ENCODE peak calls at places on chromosome 2, in five cellular contexts. Y is HEK293T, U is colonic mucosa, Z is HCEC 1CT, R is prostate gland. K is an unnamed sample.

GRCh38 chr2:127164761-127165538 is 55.1 kb downstream of the CYP27C1 start:
- DNase-seq in Z (no peak), U (no peak), Y (no peak), R (no peak), K (no peak)

GRCh38 chr2:169360984-169361705 is 1.2 kb downstream of the LRP2 start:
- DNase-seq in Y (peak; percentile 47), U (no peak), R (no peak), Z (no peak), K (peak; percentile 70)

GRCh38 chr2:232260075-232260474 is 118.5 kb upstream of the ALPP start:
- DNase-seq in Y (no peak), R (no peak), U (no peak), Z (peak; percentile 89), K (no peak)

GRCh38 chr2:29014811-29015414 is 33.8 kb downstream of the TOGARAM2 start:
- DNase-seq in Y (no peak), R (no peak), U (peak; percentile 37), Z (no peak), K (no peak)

GRCh38 chr2:28630341-28630740 is 121.3 kb upstream of the PPP1CB start:
- DNase-seq in Y (no peak), U (no peak), Z (no peak), R (no peak), K (no peak)

GRCh38 chr2:128380061-128380889 is 61.6 kb upstream of the HS6ST1 start:
- DNase-seq in Z (no peak), Y (no peak), R (no peak), U (no peak), K (no peak)

GRCh38 chr2:191907091-191907490 is 60.2 kb upstream of the CAVIN2 start:
- DNase-seq in U (no peak), Z (peak; percentile 8), Y (no peak), R (no peak), K (no peak)

GRCh38 chr2:101383016-101383541 is 4.2 kb downstream of the CREG2 start:
- DNase-seq in U (no peak), R (no peak), Y (no peak), Z (no peak), K (no peak)

GRCh38 chr2:238467772-238468171 is 41.0 kb downstream of the ASB1 start:
- DNase-seq in Z (peak; percentile 34), Y (no peak), U (no peak), R (no peak), K (no peak)

GRCh38 chr2:161136696-161137324 is 23.4 kb upstream of the TANK start:
- DNase-seq in Z (peak; percentile 73), Y (no peak), U (no peak), R (no peak), K (no peak)

GRCh38 chr2:111705711-111706323 is 178.2 kb downstream of the ANAPC1 start:
- DNase-seq in Z (peak; percentile 86), Y (no peak), U (no peak), R (no peak), K (no peak)

GRCh38 chr2:124663293-124663997 is 638.4 kb downstream of the CNTNAP5 start:
- DNase-seq in Y (no peak), R (no peak), U (no peak), Z (no peak), K (no peak)

GRCh38 chr2:69964353-69964831 is 3.0 kb upstream of the ASPRV1 start:
- DNase-seq in U (peak; percentile 46), Y (no peak), Z (no peak), R (no peak), K (no peak)

GRCh38 chr2:25419678-25420242 is 78.0 kb upstream of the DNMT3A start:
- DNase-seq in R (no peak), Y (no peak), Z (no peak), U (no peak), K (no peak)

K was measured in D341Med.